ENCODE peak calls at places on chromosome 12, in nine cellular contexts. M is Caco-2, K is cerebellum, L is NCI-H1436, U is T-cell, C is AG08396, G is fibroblast of the aortic adventitia, P is iris pigment epithelial cell, H is NCI-H187. N is an unnamed sample.

GRCh38 chr12:76449572-76449971 is 101.4 kb upstream of the BBS10 start:
- DNase-seq in M (no peak), K (no peak), L (no peak), U (no peak), C (no peak), G (peak), P (peak), H (no peak), N (no peak)

GRCh38 chr12:40971911-40972310 is 216.2 kb upstream of the PDZRN4 start:
- DNase-seq in M (no peak), K (no peak), L (no peak), U (no peak), C (no peak), G (no peak), P (peak), H (no peak), N (no peak)

GRCh38 chr12:103800252-103800771 is 40.7 kb downstream of the NT5DC3 start:
- DNase-seq in M (no peak), K (no peak), L (no peak), U (no peak), C (peak), G (peak), P (peak), H (peak), N (no peak)

GRCh38 chr12:31828057-31828456 is 99.2 kb upstream of the AMN1 start:
- DNase-seq in M (no peak), K (no peak), L (no peak), U (no peak), C (no peak), G (no peak), P (no peak), H (no peak), N (no peak)

GRCh38 chr12:114790276-114790675 is 106.3 kb upstream of the TBX3 start:
- DNase-seq in M (no peak), K (no peak), L (no peak), U (no peak), C (no peak), G (no peak), P (no peak), H (no peak), N (no peak)

GRCh38 chr12:130196827-130197226 is 34.6 kb downstream of the FZD10 start:
- DNase-seq in M (no peak), K (no peak), L (no peak), U (no peak), C (no peak), G (no peak), P (no peak), H (no peak), N (no peak)

GRCh38 chr12:93245543-93245942 is 132.2 kb upstream of the NUDT4 start:
- DNase-seq in M (no peak), K (no peak), L (no peak), U (peak), C (no peak), G (no peak), P (no peak), H (no peak), N (peak)

GRCh38 chr12:14332482-14332881 is 33.0 kb upstream of the ATF7IP start:
- DNase-seq in M (no peak), K (no peak), L (no peak), U (no peak), C (no peak), G (no peak), P (no peak), H (no peak), N (no peak)